ENCODE peak calls at places on chromosomes 11 and 22, in four cellular contexts. F is neuronal stem cell, D is IMR-90, R is fibroblast of lung. U is an unnamed sample. For H3K27me3, the result is how much of the 10 kb centered on the place peaks cover.

GRCh38 chr11:116342148-116342547 is 430.6 kb downstream of the BUD13 start:
- DNase-seq in F (no peak), R (no peak), D (no peak), U (no peak)

GRCh38 chr11:35066783-35067476 is 72.0 kb upstream of the CD44 start:
- DNase-seq in R (no peak), D (no peak), F (no peak), U (no peak)

GRCh38 chr22:30223303-30223702 is 23.3 kb downstream of the LIF start:
- DNase-seq in D (no peak), F (no peak), R (no peak), U (no peak)

GRCh38 chr11:69122642-69123431 is 32.9 kb upstream of the SMIM38 start:
- DNase-seq in R (peak), F (peak), D (peak), U (peak)

GRCh38 chr22:39239561-39240423 is 5.0 kb downstream of the PDGFB start:
- DNase-seq in D (no peak), F (no peak), R (no peak), U (no peak)

GRCh38 chr11:6012055-6012668 is 5.4 kb upstream of the OR56A4 start:
- DNase-seq in R (no peak), D (no peak), F (no peak), U (no peak)

GRCh38 chr22:23098718-23099524 is 28.6 kb downstream of the GNAZ start:
- DNase-seq in R (peak), F (no peak), D (no peak), U (no peak)

GRCh38 chr11:111483431-111483830 is 28.8 kb downstream of the BTG4 start:
- DNase-seq in D (no peak), F (no peak), R (no peak), U (no peak)

GRCh38 chr11:61349189-61349751 is 12.4 kb downstream of the CYB561A3 start:
- DNase-seq in F (no peak), D (no peak), R (no peak), U (no peak)

GRCh38 chr11:78364128-78364751 is 53.4 kb downstream of the GAB2 start:
- DNase-seq in D (no peak), R (no peak), F (no peak), U (no peak)

GRCh38 chr11:65416341-65417185 is 6.0 kb upstream of the NEAT1 start:
- DNase-seq in R (peak), F (peak), D (peak), U (peak)

GRCh38 chr11:37306563-37306962 is 708.5 kb upstream of the RAG2 start:
- DNase-seq in R (no peak), F (no peak), D (no peak), U (no peak)

GRCh38 chr11:63837719-63838118 is 1.2 kb upstream of the MARK2 start:
- DNase-seq in D (no peak), F (no peak), R (no peak), U (no peak)

GRCh38 chr11:76769645-76770586 is 13.2 kb upstream of the TSKU start:
- DNase-seq in D (peak), F (no peak), R (peak), U (no peak)

DNA sequence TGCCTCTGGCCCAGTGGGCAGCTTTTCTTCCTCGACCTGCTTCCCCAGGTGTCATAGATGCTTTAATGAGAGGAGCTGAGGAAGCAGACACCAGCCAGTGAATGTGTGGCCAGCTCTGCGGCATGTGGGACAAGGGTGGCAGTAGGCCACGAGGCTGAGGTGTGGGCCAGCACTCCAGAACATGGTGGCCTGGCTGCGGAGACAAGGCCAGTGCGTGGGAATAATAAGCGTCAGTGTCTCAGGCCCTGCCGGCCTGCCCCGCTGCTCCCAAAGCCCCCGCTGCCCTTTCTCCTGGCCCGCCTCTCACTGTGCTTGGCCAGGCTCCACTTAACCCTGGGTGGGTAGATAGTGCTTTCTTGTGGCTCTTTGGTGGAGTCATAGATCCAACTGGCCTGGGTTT is 2.1 kb downstream of the MAPK8IP1 start:
- DNase-seq in D (no peak), R (no peak), F (no peak), U (no peak)
- H3K27me3 ChIP-seq in D (under half), R (under half), F (under half), U (under half)

GRCh38 chr11:126926376-126926791 is 74.2 kb downstream of the KIRREL3 start:
- DNase-seq in D (peak), F (no peak), R (peak), U (no peak)

GRCh38 chr11:126927628-126928027 is 72.9 kb downstream of the KIRREL3 start:
- DNase-seq in R (peak), D (peak), F (no peak), U (peak)

GRCh38 chr11:126925321-126926093 is 75.1 kb downstream of the KIRREL3 start:
- DNase-seq in R (peak), F (no peak), D (peak), U (no peak)

GRCh38 chr11:126929186-126930085 is 71.1 kb downstream of the KIRREL3 start:
- DNase-seq in R (peak), F (no peak), D (peak), U (peak)

GRCh38 chr11:126930100-126930841 is 70.3 kb downstream of the KIRREL3 start:
- DNase-seq in F (no peak), D (no peak), R (peak), U (peak)
- H3K9ac ChIP-seq in F (no peak), D (no peak), R (no peak), U (no peak)

DNA sequence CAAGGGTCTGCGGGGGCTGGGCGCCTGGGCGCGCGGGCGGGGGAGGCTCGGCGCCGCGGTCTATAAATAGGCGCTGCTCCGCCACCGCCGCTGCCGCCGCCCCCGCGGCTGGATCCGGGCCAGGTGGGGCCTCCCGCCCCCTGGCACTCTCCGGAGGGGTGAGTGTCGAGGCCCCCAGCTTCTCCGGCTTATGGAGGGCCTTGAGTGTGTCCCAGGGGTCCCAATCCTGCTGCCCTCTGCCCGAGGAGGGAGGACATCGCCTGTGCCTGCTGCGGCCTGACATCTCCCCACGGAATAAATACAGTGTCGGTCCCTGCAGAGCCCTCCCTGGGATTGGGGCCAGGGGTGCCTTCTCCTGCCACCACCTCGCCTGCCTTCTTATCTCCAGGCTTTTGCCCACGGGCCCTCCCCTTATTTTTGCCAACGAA is 4.3 kb upstream of the GP1BB start:
- DNase-seq in R (no peak), F (no peak), D (no peak), U (peak)
- H3K4me3 ChIP-seq in R (peak), F (no peak), D (peak), U (no peak)

DNA sequence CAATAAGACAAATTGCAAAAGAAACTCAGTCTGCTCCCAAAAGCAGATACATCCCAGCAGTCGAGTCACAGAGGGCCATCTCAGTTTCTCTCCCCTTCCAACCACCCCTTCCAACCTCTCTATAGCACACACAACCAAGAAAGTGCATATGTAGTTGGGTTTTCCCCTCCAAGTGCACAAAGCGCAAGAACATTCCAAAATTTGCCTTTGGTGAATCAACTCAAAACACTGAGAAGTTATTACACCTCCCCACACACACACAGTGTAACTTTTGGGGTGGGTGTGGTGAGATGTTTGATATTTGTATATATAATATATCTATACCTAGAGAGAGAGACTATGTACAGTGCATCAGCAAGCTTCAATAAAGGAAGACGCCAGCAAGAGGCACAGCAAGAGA is 10.2 kb upstream of the SCN4B start:
- DNase-seq in D (no peak), F (no peak), R (no peak), U (no peak)
- H3K27me3 ChIP-seq in D (under half), F (under half), R (under half), U (half or more)

GRCh38 chr22:46320716-46321386 is 14.7 kb upstream of the TRMU start:
- DNase-seq in R (no peak), F (no peak), D (no peak), U (no peak)
- H3K9ac ChIP-seq in R (no peak), F (peak), D (no peak), U (no peak)

GRCh38 chr11:109946322-109946846 is 146.8 kb upstream of the ZC3H12C start:
- DNase-seq in F (peak), R (peak), D (peak), U (peak)

GRCh38 chr11:109940816-109941215 is 152.4 kb upstream of the ZC3H12C start:
- DNase-seq in D (peak), R (peak), F (no peak), U (no peak)

DNA sequence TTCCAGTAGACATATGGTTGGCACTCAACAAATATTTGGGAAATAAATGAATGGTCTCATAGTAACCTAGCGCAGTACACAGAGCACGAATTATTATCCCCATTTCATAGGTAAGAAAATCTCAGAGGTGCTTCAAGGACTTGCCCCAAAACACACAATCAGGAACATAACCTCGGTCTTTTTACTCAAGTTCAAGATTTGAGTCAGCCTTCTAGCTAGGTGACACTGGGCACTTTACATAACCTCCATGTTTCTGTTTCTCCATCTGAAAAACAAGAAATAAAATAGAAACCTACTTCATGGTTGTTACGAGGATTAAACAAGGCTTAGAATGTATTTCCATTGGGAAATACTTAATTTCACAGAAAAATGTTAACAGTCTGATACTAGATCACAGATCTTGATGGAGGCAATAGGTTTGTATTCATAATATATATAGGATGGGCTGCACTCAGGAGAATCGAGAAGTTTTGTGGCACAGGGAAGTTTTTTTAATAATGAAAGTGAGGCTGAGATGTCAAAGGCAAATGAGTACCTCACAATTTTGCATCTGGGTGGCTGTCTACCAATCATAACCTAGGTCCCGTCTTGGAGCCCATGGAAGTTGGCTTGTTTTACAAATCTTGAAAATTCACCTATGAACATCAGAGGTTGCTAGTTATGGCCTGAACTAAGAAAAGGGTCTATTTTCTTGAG is 147.4 kb upstream of the ZC3H12C start:
- DNase-seq in D (no peak), F (no peak), R (no peak), U (no peak)
- H3K4me3 ChIP-seq in D (no peak), F (no peak), R (peak), U (peak)

GRCh38 chr11:113293936-113294335 is 20.4 kb upstream of the TTC12 start:
- DNase-seq in D (no peak), R (no peak), F (no peak), U (no peak)

GRCh38 chr11:113296447-113297205 is 17.8 kb upstream of the TTC12 start:
- DNase-seq in F (no peak), D (no peak), R (no peak), U (no peak)

DNA sequence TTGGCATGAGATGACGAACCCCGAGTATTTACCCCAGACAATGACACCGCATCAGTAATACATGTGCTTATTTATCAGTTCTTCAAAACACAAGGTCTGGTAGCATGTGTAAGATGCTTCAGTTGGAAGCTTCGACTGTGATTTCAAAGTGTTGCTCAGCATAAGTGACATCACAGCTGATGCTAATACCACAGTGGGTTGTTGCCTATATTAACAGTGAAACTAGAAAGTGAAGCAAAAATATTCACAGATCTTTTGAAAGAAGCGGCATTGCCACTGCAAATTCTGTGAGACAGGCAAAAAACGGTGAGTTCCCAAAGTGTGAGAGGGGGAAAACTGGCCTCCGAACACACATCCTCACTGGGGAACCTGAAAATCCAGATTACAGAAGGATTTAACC is 18.4 kb upstream of the TTC12 start:
- DNase-seq in F (no peak), D (no peak), R (no peak), U (no peak)
- H3K27me3 ChIP-seq in F (under half), D (under half), R (under half), U (half or more)

GRCh38 chr11:88813233-88813915 is 252.4 kb downstream of the GRM5 start:
- DNase-seq in D (no peak), R (no peak), F (no peak), U (no peak)
- H3K9ac ChIP-seq in D (no peak), R (no peak), F (no peak), U (no peak)

GRCh38 chr11:117876049-117876340 is 463 bp downstream of the FXYD6 start:
- DNase-seq in R (no peak), D (no peak), F (no peak), U (no peak)
- H3K4me3 ChIP-seq in R (peak), D (no peak), F (peak), U (peak)

GRCh38 chr11:8269636-8270035 is 6.0 kb upstream of the LMO1 start:
- DNase-seq in F (no peak), R (no peak), D (no peak), U (no peak)

GRCh38 chr11:8268530-8269461 is 5.1 kb upstream of the LMO1 start:
- DNase-seq in R (peak), F (peak), D (no peak), U (peak)

GRCh38 chr11:8277691-8278090 is 14.0 kb upstream of the LMO1 start:
- DNase-seq in R (no peak), F (no peak), D (no peak), U (no peak)

GRCh38 chr11:8271106-8271886 is 7.6 kb upstream of the LMO1 start:
- DNase-seq in F (no peak), D (no peak), R (no peak), U (no peak)

GRCh38 chr11:8273281-8273680 is 9.6 kb upstream of the LMO1 start:
- DNase-seq in R (peak), F (no peak), D (peak), U (peak)
- H3K27me3 ChIP-seq in R (under half), F (under half), D (under half), U (under half)

U was measured in adipocyte.